ENCODE peak calls at places on chromosome 6, in five cellular contexts. Z is tibial artery; C is cardiac muscle cell; V is CD4-positive, CD25-positive, alpha-beta regulatory T cell; S is naive thymus-derived CD4-positive, alpha-beta T cell. Q is an unnamed sample.

GRCh38 chr6:88532241-88532860 is 366.2 kb upstream of the CNR1 start:
- DNase-seq in Z (no peak), C (no peak), V (no peak), S (no peak), Q (no peak)

GRCh38 chr6:100724696-100725095 is 156.4 kb downstream of the ASCC3 start:
- DNase-seq in Z (no peak), C (peak; percentile 1), V (no peak), S (no peak), Q (no peak)

GRCh38 chr6:324729-325125 is 32.4 kb downstream of the DUSP22 start:
- DNase-seq in Z (no peak), C (no peak), V (no peak), S (no peak), Q (no peak)

GRCh38 chr6:81265106-81265505 is 487.4 kb downstream of the TENT5A start:
- DNase-seq in Z (peak; percentile 40), C (no peak), V (no peak), S (no peak), Q (no peak)

GRCh38 chr6:117616971-117617765 is 14.9 kb upstream of the GOPC start:
- DNase-seq in Z (no peak), C (no peak), V (peak; percentile 18), S (no peak), Q (no peak)

GRCh38 chr6:137883400-137883888 is 16.4 kb downstream of the TNFAIP3 start:
- DNase-seq in Z (peak; percentile 43), C (no peak), V (no peak), S (peak; percentile 57), Q (no peak)

GRCh38 chr6:136846046-136846445 is 23.7 kb downstream of the PEX7 start:
- DNase-seq in Z (peak; percentile 44), C (peak; percentile 62), V (no peak), S (no peak), Q (peak; percentile 78)

GRCh38 chr6:108561742-108562502 is 1.2 kb downstream of the FOXO3 start:
- DNase-seq in Z (no peak), C (peak; percentile 38), V (no peak), S (no peak), Q (no peak)

GRCh38 chr6:138569970-138570715 is 70.8 kb upstream of the NHSL1 start:
- DNase-seq in Z (no peak), C (no peak), V (no peak), S (no peak), Q (no peak)

GRCh38 chr6:44126320-44127149 is 717 bp downstream of the MRPL14 start:
- DNase-seq in Z (peak; percentile 30), C (peak; percentile 77), V (peak; percentile 40), S (peak; percentile 50), Q (peak; percentile 59)

GRCh38 chr6:127198549-127198948 is 68.1 kb upstream of the RNF146 start:
- DNase-seq in Z (peak; percentile 28), C (no peak), V (no peak), S (no peak), Q (no peak)

GRCh38 chr6:2872417-2873358 is 30.4 kb downstream of the SERPINB9 start:
- DNase-seq in Z (no peak), C (no peak), V (no peak), S (no peak), Q (peak; percentile 64)

GRCh38 chr6:132202569-132202968 is 198.7 kb downstream of the MOXD1 start:
- DNase-seq in Z (no peak), C (peak; percentile 29), V (no peak), S (no peak), Q (no peak)

GRCh38 chr6:19210849-19211590 is 626.1 kb upstream of the ID4 start:
- DNase-seq in Z (no peak), C (peak; percentile 56), V (no peak), S (no peak), Q (peak; percentile 46)

GRCh38 chr6:53241936-53242335 is 93.3 kb upstream of the GCM1 start:
- DNase-seq in Z (peak; percentile 28), C (no peak), V (no peak), S (no peak), Q (no peak)

GRCh38 chr6:136969433-136969832 is 47.3 kb downstream of the SLC35D3 start:
- DNase-seq in Z (no peak), C (peak; percentile 67), V (no peak), S (no peak), Q (no peak)

GRCh38 chr6:39882567-39882953 is 51.7 kb downstream of the MOCS1 start:
- DNase-seq in Z (no peak), C (no peak), V (no peak), S (no peak), Q (peak; percentile 65)

GRCh38 chr6:6379573-6379972 is 59.1 kb upstream of the F13A1 start:
- DNase-seq in Z (no peak), C (no peak), V (no peak), S (no peak), Q (no peak)

GRCh38 chr6:146948790-146949342 is 255.4 kb upstream of the STXBP5 start:
- DNase-seq in Z (no peak), C (no peak), V (no peak), S (no peak), Q (no peak)

GRCh38 chr6:21914121-21914973 is 320.8 kb downstream of the SOX4 start:
- DNase-seq in Z (peak; percentile 69), C (no peak), V (no peak), S (peak; percentile 65), Q (peak; percentile 32)

GRCh38 chr6:43205849-43206248 is 23.4 kb downstream of the DNPH1 start:
- DNase-seq in Z (no peak), C (no peak), V (no peak), S (no peak), Q (no peak)

GRCh38 chr6:81938991-81939773 is 186.7 kb upstream of the TENT5A start:
- DNase-seq in Z (no peak), C (no peak), V (no peak), S (no peak), Q (no peak)

GRCh38 chr6:46220351-46221220 is 49.8 kb upstream of the ENPP5 start:
- DNase-seq in Z (no peak), C (no peak), V (no peak), S (no peak), Q (no peak)

GRCh38 chr6:12137480-12137879 is 125.4 kb downstream of the HIVEP1 start:
- DNase-seq in Z (peak; percentile 73), C (no peak), V (no peak), S (no peak), Q (peak; percentile 73)

GRCh38 chr6:151506761-151507160 is 12.9 kb downstream of the CCDC170 start:
- DNase-seq in Z (no peak), C (no peak), V (no peak), S (no peak), Q (no peak)

GRCh38 chr6:52180787-52181558 is 5.2 kb upstream of the IL17A start:
- DNase-seq in Z (no peak), C (no peak), V (no peak), S (no peak), Q (no peak)

GRCh38 chr6:159981591-159982245 is 12.8 kb downstream of the IGF2R start:
- DNase-seq in Z (peak; percentile 73), C (no peak), V (peak; percentile 39), S (peak; percentile 31), Q (peak; percentile 49)

GRCh38 chr6:105192707-105193465 is 13.1 kb upstream of the POPDC3 start:
- DNase-seq in Z (no peak), C (no peak), V (no peak), S (no peak), Q (no peak)

GRCh38 chr6:48474764-48475674 is 364.0 kb upstream of the PTCHD4 start:
- DNase-seq in Z (no peak), C (no peak), V (no peak), S (no peak), Q (no peak)

GRCh38 chr6:44002591-44003344 is 124.5 kb downstream of the MRPL14 start:
- DNase-seq in Z (no peak), C (peak; percentile 76), V (peak; percentile 22), S (peak; percentile 45), Q (peak; percentile 49)

GRCh38 chr6:15464211-15464725 is 198.6 kb downstream of the DTNBP1 start:
- DNase-seq in Z (no peak), C (peak; percentile 22), V (peak; percentile 33), S (peak; percentile 34), Q (peak; percentile 38)

GRCh38 chr6:41488392-41489129 is 57.6 kb upstream of the FOXP4 start:
- DNase-seq in Z (no peak), C (peak; percentile 79), V (no peak), S (no peak), Q (no peak)

GRCh38 chr6:39309942-39310531 is 4.2 kb downstream of the KCNK17 start:
- DNase-seq in Z (peak; percentile 69), C (peak; percentile 81), V (peak; percentile 16), S (peak; percentile 29), Q (peak; percentile 80)

GRCh38 chr6:148414836-148415235 is 72.2 kb downstream of the SASH1 start:
- DNase-seq in Z (no peak), C (no peak), V (no peak), S (no peak), Q (no peak)

GRCh38 chr6:157974967-157975366 is 6.7 kb upstream of the SYNJ2 start:
- DNase-seq in Z (no peak), C (no peak), V (no peak), S (no peak), Q (no peak)
- H3K4me3 ChIP-seq in Z (no peak overlapping the region), C (no peak overlapping the region), V (no peak overlapping the region), S (no peak overlapping the region), Q (no peak overlapping the region)

GRCh38 chr6:112027942-112028674 is 25.8 kb upstream of the CCN6 start:
- DNase-seq in Z (no peak), C (no peak), V (peak; percentile 35), S (peak; percentile 92), Q (no peak)
- H3K4me3 ChIP-seq in Z (no peak overlapping the region), C (no peak overlapping the region), V (peak overlapping the region; percentile 68), S (peak overlapping the region; percentile 17), Q (no peak overlapping the region)

GRCh38 chr6:26530203-26530602 is 8.0 kb upstream of the HMGN4 start:
- DNase-seq in Z (no peak), C (no peak), V (no peak), S (no peak), Q (no peak)

GRCh38 chr6:26532699-26533523 is 5.3 kb upstream of the HMGN4 start:
- DNase-seq in Z (peak; percentile 90), C (peak; percentile 85), V (peak; percentile 83), S (peak; percentile 94), Q (peak; percentile 94)

GRCh38 chr6:26534681-26535465 is 3.3 kb upstream of the HMGN4 start:
- DNase-seq in Z (no peak), C (no peak), V (no peak), S (no peak), Q (no peak)

GRCh38 chr6:26533532-26533931 is 4.6 kb upstream of the HMGN4 start:
- DNase-seq in Z (no peak), C (no peak), V (no peak), S (no peak), Q (no peak)

GRCh38 chr6:26531897-26532296 is 6.3 kb upstream of the HMGN4 start:
- DNase-seq in Z (no peak), C (no peak), V (no peak), S (no peak), Q (no peak)
- H3K4me3 ChIP-seq in Z (no peak overlapping the region), C (no peak overlapping the region), V (no peak overlapping the region), S (no peak overlapping the region), Q (no peak overlapping the region)

DNA sequence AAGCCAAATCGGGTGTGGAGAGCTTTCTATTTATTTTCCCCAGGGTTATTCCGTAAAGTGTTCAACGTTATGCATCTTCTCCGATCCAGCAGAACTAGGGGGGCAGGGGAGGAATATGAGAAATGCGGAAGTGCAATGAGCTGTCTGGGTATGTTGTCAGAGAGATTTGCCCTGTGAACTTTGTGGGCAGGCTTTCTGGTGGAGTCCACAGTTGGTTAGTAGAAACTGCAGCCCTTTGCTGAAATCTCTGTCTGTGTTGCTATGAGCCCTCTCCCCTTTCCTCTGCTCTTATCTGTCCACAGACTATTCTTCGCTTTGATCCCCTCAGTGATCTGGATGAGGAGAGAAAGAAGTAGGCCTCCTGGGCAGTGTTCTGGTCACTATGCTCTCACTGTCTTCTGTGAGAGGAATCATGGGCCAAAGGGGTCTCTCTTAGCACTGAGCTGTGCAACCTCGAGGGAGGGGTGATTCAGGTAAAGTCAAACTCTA is 158.9 kb upstream of the FUT9 start:
- DNase-seq in Z (no peak), C (no peak), V (no peak), S (no peak), Q (no peak)
- H3K4me3 ChIP-seq in Z (no peak overlapping the region), C (no peak overlapping the region), V (no peak overlapping the region), S (no peak overlapping the region), Q (no peak overlapping the region)

Q was measured in testis.